ENCODE peak calls at places on chromosomes 1 and 21, in ten cellular contexts. H is progenitor cell of endocrine pancreas; E is amygdala; M is activated CD4-positive, alpha-beta T cell treated with anti-CD3 and anti-CD28 coated beads for 24 hours; Y is HepG2; O is left lung; S is activated gamma-delta T cell treated with Interleukin-2 at 50 U/mL for 16 hours; V is SHP77; R is NCI-H1694 treated with DMSO at 0.1 percent for 48 hours; Q is M059J. T is an unnamed sample.

GRCh38 chr1:58358311-58358710 is 188.2 kb downstream of the OMA1 start:
- DNase-seq in H (no peak), E (no peak), M (no peak), Y (peak; percentile 12), O (no peak), S (no peak), V (no peak), R (peak; percentile 11), Q (peak; percentile 66), T (no peak)

GRCh38 chr1:20417581-20417980 is 68.4 kb downstream of the CAMK2N1 start:
- DNase-seq in H (no peak), E (no peak), M (no peak), Y (no peak), O (no peak), S (no peak), V (no peak), R (no peak), Q (no peak), T (no peak)

GRCh38 chr1:201676061-201676644 is 137.2 kb downstream of the NAV1 start:
- DNase-seq in H (no peak), E (no peak), M (no peak), Y (no peak), O (peak; percentile 40), S (no peak), V (no peak), R (no peak), Q (peak; percentile 74), T (no peak)

GRCh38 chr1:112524251-112524650 is 15.5 kb downstream of the WNT2B start:
- DNase-seq in H (no peak), E (no peak), M (no peak), Y (no peak), O (no peak), S (no peak), V (no peak), R (no peak), Q (peak; percentile 33), T (no peak)

GRCh38 chr1:179031855-179032513 is 6.3 kb downstream of the FAM20B start:
- DNase-seq in H (no peak), E (no peak), M (no peak), Y (no peak), O (no peak), S (no peak), V (no peak), R (no peak), Q (peak; percentile 60), T (no peak)

GRCh38 chr1:54542120-54542961 is 5.7 kb upstream of the ACOT11 start:
- DNase-seq in H (peak; percentile 72), E (no peak), M (peak; percentile 52), Y (peak; percentile 81), O (peak; percentile 67), S (peak; percentile 30), V (peak; percentile 60), R (peak; percentile 53), Q (peak; percentile 89), T (peak; percentile 57)

GRCh38 chr1:18926315-18927081 is 24.1 kb upstream of the ALDH4A1 start:
- DNase-seq in H (no peak), E (no peak), M (peak; percentile 72), Y (no peak), O (peak; percentile 84), S (peak; percentile 86), V (no peak), R (no peak), Q (peak; percentile 99), T (peak; percentile 85)

GRCh38 chr1:24945354-24946326 is 15.6 kb upstream of the RUNX3 start:
- DNase-seq in H (no peak), E (no peak), M (no peak), Y (no peak), O (no peak), S (no peak), V (no peak), R (no peak), Q (no peak), T (no peak)

GRCh38 chr21:21968810-21969588 is 970.8 kb downstream of the NCAM2 start:
- DNase-seq in H (no peak), E (no peak), M (no peak), Y (no peak), O (no peak), S (no peak), V (no peak), R (no peak), Q (peak; percentile 32), T (no peak)

GRCh38 chr1:205150651-205151428 is 29.1 kb upstream of the RBBP5 start:
- DNase-seq in H (no peak), E (no peak), M (no peak), Y (no peak), O (no peak), S (no peak), V (no peak), R (no peak), Q (no peak), T (no peak)

GRCh38 chr1:36420409-36420808 is 22.7 kb upstream of the LSM10 start:
- DNase-seq in H (no peak), E (no peak), M (no peak), Y (no peak), O (no peak), S (no peak), V (no peak), R (no peak), Q (no peak), T (no peak)

GRCh38 chr1:199551967-199552565 is 475.4 kb upstream of the NR5A2 start:
- DNase-seq in H (peak; percentile 12), E (peak; percentile 10), M (no peak), Y (peak; percentile 44), O (no peak), S (peak; percentile 15), V (peak; percentile 5), R (peak; percentile 55), Q (peak; percentile 77), T (peak; percentile 32)

GRCh38 chr1:71228236-71228635 is 147.4 kb upstream of the ZRANB2 start:
- DNase-seq in H (no peak), E (no peak), M (no peak), Y (no peak), O (no peak), S (no peak), V (no peak), R (peak; percentile 44), Q (no peak), T (no peak)

GRCh38 chr1:239977414-239977813 is 114.3 kb upstream of the FMN2 start:
- DNase-seq in H (no peak), E (no peak), M (no peak), Y (no peak), O (no peak), S (no peak), V (no peak), R (no peak), Q (no peak), T (no peak)

T was measured in immature natural killer cell.